ENCODE peak calls at places on chromosomes 11 and 22, in four cellular contexts. V, B, U and A are unnamed samples.

GRCh38 chr22:19238900-19239299 is 52.6 kb downstream of the CLTCL1 start:
- DNase-seq in B (no peak), U (no peak), V (no peak), A (no peak)

GRCh38 chr11:64802370-64803162 is 448 bp downstream of the MAP4K2 start:
- DNase-seq in V (no peak), B (no peak), U (peak), A (no peak)

GRCh38 chr11:81707881-81708280 is 1025.8 kb downstream of the FAM181B start:
- DNase-seq in B (no peak), V (peak), U (no peak), A (no peak)

GRCh38 chr22:26996156-26996555 is 338.8 kb downstream of the MIAT start:
- DNase-seq in U (no peak), B (no peak), V (no peak), A (no peak)

GRCh38 chr11:128713595-128713994 is 19.7 kb downstream of the FLI1 start:
- DNase-seq in B (no peak), V (no peak), U (no peak), A (no peak)

GRCh38 chr22:46833228-46833627 is 70.8 kb downstream of the TBC1D22A start:
- DNase-seq in U (no peak), V (peak), B (peak), A (no peak)

GRCh38 chr11:64742940-64743590 is 877 bp downstream of the RASGRP2 start:
- DNase-seq in B (no peak), V (peak), U (peak), A (no peak)

GRCh38 chr11:27812341-27812740 is 112.1 kb upstream of the BDNF start:
- DNase-seq in V (no peak), U (no peak), B (no peak), A (no peak)

GRCh38 chr11:65532388-65533064 is 7.6 kb downstream of the SCYL1 start:
- DNase-seq in B (no peak), V (no peak), U (no peak), A (no peak)

DNA sequence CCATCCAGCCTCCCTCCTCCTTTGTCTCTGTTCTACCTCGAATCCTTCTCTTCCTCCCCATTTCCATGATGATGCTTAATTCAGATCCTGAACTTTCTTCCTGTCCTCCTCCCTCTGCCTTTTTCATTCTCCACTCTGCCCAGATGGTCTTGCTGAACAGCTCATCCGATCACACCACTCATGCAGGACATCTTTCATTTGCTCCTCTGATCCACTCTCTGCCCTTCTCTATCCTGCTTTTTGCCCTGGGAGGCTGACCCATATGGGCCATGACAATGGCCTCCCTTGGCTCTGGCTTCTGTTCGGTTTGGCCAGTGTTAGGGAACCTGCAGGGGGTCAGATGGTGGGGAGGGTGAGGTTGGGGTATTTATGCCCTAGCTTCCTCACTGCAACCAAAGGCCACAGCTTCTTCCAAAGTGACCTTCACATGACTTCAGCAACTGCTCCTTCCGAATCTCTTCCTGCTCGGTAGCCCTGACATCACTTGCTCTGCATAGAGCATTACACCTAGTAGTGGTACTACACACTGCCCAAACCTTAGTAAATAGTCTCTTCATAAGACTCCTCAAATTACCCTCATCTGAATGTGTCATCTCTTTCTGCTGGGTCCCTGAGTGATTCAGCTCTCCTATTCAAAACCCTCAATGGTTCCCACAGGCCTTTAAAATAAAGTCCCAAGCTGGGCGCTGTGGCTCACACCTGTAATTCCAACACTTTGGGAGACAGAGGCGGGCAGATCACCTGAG is 32.7 kb upstream of the MICAL2 start:
- DNase-seq in U (peak), V (no peak), B (no peak), A (no peak)
- H3K27ac ChIP-seq in U (peak), V (no peak), B (no peak), A (peak)

GRCh38 chr11:34356130-34356529 is 1.7 kb downstream of the ABTB2 start:
- DNase-seq in B (no peak), V (peak), U (no peak), A (no peak)

GRCh38 chr11:34356918-34357645 is 728 bp downstream of the ABTB2 start:
- DNase-seq in V (peak), B (no peak), U (peak), A (peak)

GRCh38 chr11:34354782-34355181 is 3.0 kb downstream of the ABTB2 start:
- DNase-seq in U (no peak), V (no peak), B (no peak), A (no peak)

GRCh38 chr11:34356576-34356917 is 1.3 kb downstream of the ABTB2 start:
- DNase-seq in V (peak), U (peak), B (no peak), A (peak)

DNA sequence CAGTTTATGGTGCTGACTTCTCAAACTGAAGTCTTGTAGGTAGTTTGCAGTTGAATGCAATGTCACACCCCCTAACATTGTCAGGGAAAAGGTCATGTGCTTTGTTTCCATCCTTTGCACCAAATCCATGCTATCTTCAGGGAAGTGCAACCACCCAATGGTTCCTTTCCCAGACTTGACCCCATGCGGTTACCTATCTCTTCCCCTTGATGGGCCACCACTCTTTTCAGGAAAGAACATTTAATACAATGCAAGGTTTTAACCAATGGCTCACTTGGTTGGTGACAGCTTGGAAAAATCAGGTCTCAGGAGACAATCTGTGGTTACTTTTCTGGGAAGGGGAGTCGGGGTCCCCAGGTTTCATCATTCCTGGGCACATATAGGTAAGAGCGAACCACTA is 2.1 kb downstream of the ABTB2 start:
- DNase-seq in U (no peak), B (no peak), V (no peak), A (no peak)
- H3K4me3 ChIP-seq in U (peak), B (no peak), V (no peak), A (peak)

GRCh38 chr11:109423114-109423859 is 1.3 kb downstream of the C11orf87 start:
- DNase-seq in U (no peak), B (no peak), V (peak), A (no peak)

GRCh38 chr11:109425554-109425953 is 3.6 kb downstream of the C11orf87 start:
- DNase-seq in B (no peak), V (no peak), U (no peak), A (no peak)

GRCh38 chr11:109424893-109425292 is 2.9 kb downstream of the C11orf87 start:
- DNase-seq in B (no peak), V (peak), U (no peak), A (no peak)

GRCh38 chr11:109423860-109424190 is 1.8 kb downstream of the C11orf87 start:
- DNase-seq in V (no peak), U (no peak), B (no peak), A (no peak)

DNA sequence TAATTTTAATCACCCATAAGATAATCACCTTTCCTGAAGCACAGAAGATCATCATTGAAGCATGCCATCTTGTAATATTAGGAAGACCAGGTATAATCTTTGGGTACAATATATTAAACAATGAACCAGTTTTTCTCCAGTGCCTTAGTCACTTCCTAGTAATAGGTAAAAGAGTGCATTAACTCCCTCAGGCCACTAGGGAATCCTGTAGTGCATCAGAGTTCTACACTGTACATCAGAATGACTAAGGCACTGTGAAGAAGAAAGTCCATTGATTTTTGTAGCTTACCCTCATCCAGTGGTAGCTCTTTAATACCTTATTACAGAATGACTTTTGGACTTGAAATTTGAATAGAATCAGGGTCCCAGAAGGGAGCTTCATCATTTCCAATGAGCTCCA is 4.5 kb downstream of the C11orf87 start:
- DNase-seq in U (no peak), V (peak), B (no peak), A (no peak)
- TF ChIP-seq CTCF in U (no peak), V (peak), B (peak), A (peak)

GRCh38 chr11:9609841-9610240 is 36.4 kb downstream of the WEE1 start:
- DNase-seq in V (no peak), U (no peak), B (no peak), A (no peak)
- H3K27ac ChIP-seq in V (no peak), U (no peak), B (peak), A (no peak)